ENCODE peak calls at places on chromosome X, in seven cellular contexts. One of them, this sample, is unnamed.

GRCh38 chrX:38890326-38890725 is 89.1 kb downstream of the MID1IP1 start:
- DNase-seq in neural progenitor cell: no peak
- DNase-seq in HEK293T: no peak
- DNase-seq in iris pigment epithelial cell: no peak
- DNase-seq in GM20000: no peak
- DNase-seq in AG10803: no peak
- DNase-seq in HFFc6: no peak
- DNase-seq in this sample: no peak

GRCh38 chrX:19513383-19513782 is 1.9 kb downstream of the MAP3K15 start:
- DNase-seq in neural progenitor cell: peak
- DNase-seq in HEK293T: no peak
- DNase-seq in iris pigment epithelial cell: no peak
- DNase-seq in GM20000: no peak
- DNase-seq in AG10803: no peak
- DNase-seq in HFFc6: no peak
- DNase-seq in this sample: peak

GRCh38 chrX:136780738-136781137 is at the start of gene ARHGEF6:
- DNase-seq in neural progenitor cell: no peak
- DNase-seq in HEK293T: no peak
- DNase-seq in iris pigment epithelial cell: no peak
- DNase-seq in GM20000: no peak
- DNase-seq in AG10803: no peak
- DNase-seq in HFFc6: no peak
- DNase-seq in this sample: peak

GRCh38 chrX:149837167-149837566 is 43.8 kb upstream of the MAGEA8 start:
- DNase-seq in neural progenitor cell: no peak
- DNase-seq in HEK293T: no peak
- DNase-seq in iris pigment epithelial cell: no peak
- DNase-seq in GM20000: no peak
- DNase-seq in AG10803: no peak
- DNase-seq in HFFc6: no peak
- DNase-seq in this sample: no peak

GRCh38 chrX:134460861-134461218 is 875 bp downstream of the HPRT1 start:
- DNase-seq in neural progenitor cell: no peak
- DNase-seq in HEK293T: no peak
- DNase-seq in iris pigment epithelial cell: peak
- DNase-seq in GM20000: no peak
- DNase-seq in AG10803: peak
- DNase-seq in HFFc6: no peak
- DNase-seq in this sample: peak

GRCh38 chrX:115311666-115312065 is 22.2 kb downstream of the LUZP4 start:
- DNase-seq in neural progenitor cell: peak
- DNase-seq in HEK293T: no peak
- DNase-seq in iris pigment epithelial cell: no peak
- DNase-seq in GM20000: no peak
- DNase-seq in AG10803: no peak
- DNase-seq in HFFc6: no peak
- DNase-seq in this sample: peak

GRCh38 chrX:2397648-2398340 is 103.0 kb downstream of the DHRSX start:
- DNase-seq in neural progenitor cell: no peak
- DNase-seq in HEK293T: no peak
- DNase-seq in iris pigment epithelial cell: peak
- DNase-seq in GM20000: no peak
- DNase-seq in AG10803: peak
- DNase-seq in HFFc6: peak
- DNase-seq in this sample: peak

GRCh38 chrX:56766554-56767412 is 37.7 kb downstream of the NBDY start:
- DNase-seq in neural progenitor cell: no peak
- DNase-seq in HEK293T: no peak
- DNase-seq in iris pigment epithelial cell: peak
- DNase-seq in GM20000: no peak
- DNase-seq in AG10803: peak
- DNase-seq in HFFc6: peak
- DNase-seq in this sample: no peak

GRCh38 chrX:153651540-153652079 is 4.6 kb downstream of the DUSP9 start:
- DNase-seq in neural progenitor cell: no peak
- DNase-seq in HEK293T: peak
- DNase-seq in iris pigment epithelial cell: no peak
- DNase-seq in GM20000: peak
- DNase-seq in AG10803: no peak
- DNase-seq in HFFc6: no peak
- DNase-seq in this sample: peak

GRCh38 chrX:118554511-118554910 is 58.9 kb downstream of the DOCK11 start:
- DNase-seq in neural progenitor cell: no peak
- DNase-seq in HEK293T: no peak
- DNase-seq in iris pigment epithelial cell: no peak
- DNase-seq in GM20000: no peak
- DNase-seq in AG10803: no peak
- DNase-seq in HFFc6: no peak
- DNase-seq in this sample: no peak

GRCh38 chrX:51860679-51861078 is 32.7 kb upstream of the MAGED1 start:
- DNase-seq in neural progenitor cell: peak
- DNase-seq in HEK293T: peak
- DNase-seq in iris pigment epithelial cell: peak
- DNase-seq in GM20000: peak
- DNase-seq in AG10803: peak
- DNase-seq in HFFc6: no peak
- DNase-seq in this sample: peak

GRCh38 chrX:118360429-118361125 is 14.7 kb downstream of the WDR44 start:
- DNase-seq in neural progenitor cell: peak
- DNase-seq in HEK293T: no peak
- DNase-seq in iris pigment epithelial cell: peak
- DNase-seq in GM20000: no peak
- DNase-seq in AG10803: no peak
- DNase-seq in HFFc6: no peak
- DNase-seq in this sample: no peak

GRCh38 chrX:14095702-14096101 is 66.0 kb upstream of the GEMIN8 start:
- DNase-seq in neural progenitor cell: peak
- DNase-seq in HEK293T: peak
- DNase-seq in iris pigment epithelial cell: peak
- DNase-seq in GM20000: peak
- DNase-seq in AG10803: peak
- DNase-seq in HFFc6: peak
- DNase-seq in this sample: peak

GRCh38 chrX:38347136-38347535 is 5.3 kb upstream of the OTC start:
- DNase-seq in neural progenitor cell: no peak
- DNase-seq in HEK293T: no peak
- DNase-seq in iris pigment epithelial cell: peak
- DNase-seq in GM20000: no peak
- DNase-seq in AG10803: peak
- DNase-seq in HFFc6: peak
- DNase-seq in this sample: no peak

GRCh38 chrX:19739683-19740082 is 147.7 kb downstream of the SH3KBP1 start:
- DNase-seq in neural progenitor cell: peak
- DNase-seq in HEK293T: peak
- DNase-seq in iris pigment epithelial cell: peak
- DNase-seq in GM20000: no peak
- DNase-seq in AG10803: peak
- DNase-seq in HFFc6: peak
- DNase-seq in this sample: peak

GRCh38 chrX:24298191-24298590 is 15.7 kb downstream of the SUPT20HL2 start:
- DNase-seq in neural progenitor cell: peak
- DNase-seq in HEK293T: no peak
- DNase-seq in iris pigment epithelial cell: peak
- DNase-seq in GM20000: no peak
- DNase-seq in AG10803: no peak
- DNase-seq in HFFc6: no peak
- DNase-seq in this sample: peak

GRCh38 chrX:10444204-10444603 is 176.2 kb downstream of the MID1 start:
- DNase-seq in neural progenitor cell: no peak
- DNase-seq in HEK293T: no peak
- DNase-seq in iris pigment epithelial cell: no peak
- DNase-seq in GM20000: no peak
- DNase-seq in AG10803: no peak
- DNase-seq in HFFc6: no peak
- DNase-seq in this sample: no peak

GRCh38 chrX:24063488-24063887 is 8.7 kb downstream of the EIF2S3 start:
- DNase-seq in neural progenitor cell: no peak
- DNase-seq in HEK293T: no peak
- DNase-seq in iris pigment epithelial cell: no peak
- DNase-seq in GM20000: no peak
- DNase-seq in AG10803: no peak
- DNase-seq in HFFc6: no peak
- DNase-seq in this sample: no peak

GRCh38 chrX:134172588-134173259 is 64.3 kb upstream of the CCDC160 start:
- DNase-seq in neural progenitor cell: peak
- DNase-seq in HEK293T: no peak
- DNase-seq in iris pigment epithelial cell: no peak
- DNase-seq in GM20000: peak
- DNase-seq in AG10803: no peak
- DNase-seq in HFFc6: no peak
- DNase-seq in this sample: peak

This sample was measured in left kidney.